ENCODE peak calls at places on chromosomes 11 and 22, in four cellular contexts. R, V, C and D are unnamed samples.

GRCh38 chr22:45263790-45264269 is 20.9 kb upstream of the UPK3A start:
- DNase-seq in R (peak), V (peak), C (peak), D (peak)

GRCh38 chr22:38834215-38834953 is 9.4 kb downstream of the NPTXR start:
- DNase-seq in R (no peak), V (no peak), C (no peak), D (no peak)

GRCh38 chr22:36285017-36285416 is 32.1 kb downstream of the APOL1 start:
- DNase-seq in R (no peak), V (no peak), C (no peak), D (no peak)

GRCh38 chr22:44340271-44341239 is 27.8 kb upstream of the SHISAL1 start:
- DNase-seq in R (no peak), V (no peak), C (no peak), D (no peak)

GRCh38 chr22:44535362-44536095 is 37.5 kb upstream of the RTL6 start:
- DNase-seq in R (no peak), V (no peak), C (no peak), D (no peak)

GRCh38 chr22:36860821-36861659 is at the start of gene NCF4:
- DNase-seq in R (no peak), V (no peak), C (no peak), D (no peak)

GRCh38 chr11:88051386-88051785 is 123.9 kb downstream of the RAB38 start:
- DNase-seq in R (no peak), V (no peak), C (peak), D (no peak)

GRCh38 chr22:36022162-36022561 is 6.5 kb downstream of the RBFOX2 start:
- DNase-seq in R (no peak), V (no peak), C (no peak), D (no peak)

GRCh38 chr11:46050065-46050464 is 71.2 kb downstream of the PHF21A start:
- DNase-seq in R (no peak), V (no peak), C (peak), D (peak)

GRCh38 chr22:28896611-28897010 is 13.2 kb downstream of the ZNRF3 start:
- DNase-seq in R (no peak), V (no peak), C (no peak), D (no peak)

GRCh38 chr11:117876341-117877119 is at the start of gene FXYD6:
- DNase-seq in R (peak), V (peak), C (no peak), D (no peak)

GRCh38 chr11:86244063-86244521 is 461 bp upstream of the EED start:
- DNase-seq in R (peak), V (peak), C (peak), D (peak)

GRCh38 chr11:19441752-19442553 is 201.2 kb upstream of the E2F8 start:
- DNase-seq in R (peak), V (peak), C (no peak), D (peak)

GRCh38 chr11:65429069-65429681 is 6.6 kb downstream of the NEAT1 start:
- DNase-seq in R (no peak), V (no peak), C (no peak), D (no peak)

GRCh38 chr11:61541568-61541967 is 33.0 kb downstream of the LRRC10B start:
- DNase-seq in R (peak), V (peak), C (no peak), D (peak)

GRCh38 chr11:57474751-57475115 is 14.4 kb downstream of the RTN4RL2 start:
- DNase-seq in R (no peak), V (peak), C (no peak), D (no peak)

GRCh38 chr22:35538801-35539321 is 1.8 kb upstream of the RASD2 start:
- DNase-seq in R (peak), V (peak), C (no peak), D (peak)

GRCh38 chr22:21446128-21446826 is 20.9 kb upstream of the TMEM191C start:
- DNase-seq in R (no peak), V (no peak), C (no peak), D (no peak)

GRCh38 chr11:125064070-125064469 is 965 bp downstream of the SLC37A2 start:
- DNase-seq in R (no peak), V (no peak), C (no peak), D (no peak)

GRCh38 chr11:44930588-44931302 is 19.9 kb downstream of the TP53I11 start:
- DNase-seq in R (no peak), V (no peak), C (no peak), D (no peak)

GRCh38 chr11:17443423-17443822 is 33.2 kb downstream of the ABCC8 start:
- DNase-seq in R (no peak), V (no peak), C (no peak), D (no peak)

GRCh38 chr11:26862801-26863200 is 131.1 kb upstream of the FIBIN start:
- DNase-seq in R (no peak), V (no peak), C (no peak), D (no peak)

GRCh38 chr11:32838505-32839274 is 9.0 kb downstream of the PRRG4 start:
- DNase-seq in R (no peak), V (no peak), C (no peak), D (no peak)

GRCh38 chr11:111735262-111736116 is 30.7 kb downstream of the PPP2R1B start:
- DNase-seq in R (no peak), V (peak), C (no peak), D (no peak)

GRCh38 chr11:96052921-96053631 is 129.2 kb upstream of the MTMR2 start:
- DNase-seq in R (no peak), V (no peak), C (no peak), D (no peak)

GRCh38 chr11:9895016-9895415 is 231.1 kb downstream of the SWAP70 start:
- DNase-seq in R (no peak), V (no peak), C (no peak), D (no peak)

GRCh38 chr11:32870676-32871075 is 21.9 kb upstream of the QSER1 start:
- DNase-seq in R (peak), V (peak), C (no peak), D (no peak)

GRCh38 chr11:9893474-9893873 is 229.6 kb downstream of the SWAP70 start:
- DNase-seq in R (no peak), V (no peak), C (no peak), D (no peak)

GRCh38 chr22:19546680-19547079 is 22.5 kb upstream of the CLDN5 start:
- DNase-seq in R (no peak), V (no peak), C (no peak), D (no peak)

GRCh38 chr11:104792861-104793260 is 105.4 kb downstream of the CASP12 start:
- DNase-seq in R (no peak), V (no peak), C (no peak), D (no peak)

GRCh38 chr22:20247010-20247505 is 21.1 kb downstream of the RTN4R start:
- DNase-seq in R (peak), V (no peak), C (no peak), D (no peak)

GRCh38 chr11:76837696-76838421 is 22.9 kb upstream of the ACER3 start:
- DNase-seq in R (no peak), V (no peak), C (no peak), D (no peak)

GRCh38 chr11:3152471-3153110 is 12.5 kb downstream of the OSBPL5 start:
- DNase-seq in R (no peak), V (no peak), C (no peak), D (no peak)

GRCh38 chr11:103484545-103484944 is 375.3 kb downstream of the DYNC2H1 start:
- DNase-seq in R (no peak), V (no peak), C (no peak), D (no peak)

GRCh38 chr11:113001709-113002108 is 40.5 kb downstream of the NCAM1 start:
- DNase-seq in R (no peak), V (no peak), C (no peak), D (no peak)

GRCh38 chr11:3223932-3224729 is 5.5 kb upstream of the MRGPRG start:
- DNase-seq in R (peak), V (peak), C (no peak), D (no peak)

GRCh38 chr22:45866398-45867117 is 110.4 kb downstream of the WNT7B start:
- DNase-seq in R (no peak), V (peak), C (no peak), D (no peak)

GRCh38 chr11:59610289-59610688 is 5.3 kb downstream of the OSBP start:
- DNase-seq in R (no peak), V (no peak), C (no peak), D (no peak)

GRCh38 chr11:113034591-113034990 is 73.4 kb downstream of the NCAM1 start:
- DNase-seq in R (no peak), V (no peak), C (no peak), D (no peak)

GRCh38 chr11:122803306-122803705 is 35.0 kb upstream of the CRTAM start:
- DNase-seq in R (no peak), V (no peak), C (no peak), D (no peak)

GRCh38 chr11:122802876-122803275 is 35.4 kb upstream of the CRTAM start:
- DNase-seq in R (no peak), V (no peak), C (no peak), D (no peak)

GRCh38 chr11:122803716-122804115 is 34.6 kb upstream of the CRTAM start:
- DNase-seq in R (no peak), V (no peak), C (no peak), D (no peak)

GRCh38 chr11:122804796-122805195 is 33.5 kb upstream of the CRTAM start:
- DNase-seq in R (no peak), V (no peak), C (no peak), D (no peak)

DNA sequence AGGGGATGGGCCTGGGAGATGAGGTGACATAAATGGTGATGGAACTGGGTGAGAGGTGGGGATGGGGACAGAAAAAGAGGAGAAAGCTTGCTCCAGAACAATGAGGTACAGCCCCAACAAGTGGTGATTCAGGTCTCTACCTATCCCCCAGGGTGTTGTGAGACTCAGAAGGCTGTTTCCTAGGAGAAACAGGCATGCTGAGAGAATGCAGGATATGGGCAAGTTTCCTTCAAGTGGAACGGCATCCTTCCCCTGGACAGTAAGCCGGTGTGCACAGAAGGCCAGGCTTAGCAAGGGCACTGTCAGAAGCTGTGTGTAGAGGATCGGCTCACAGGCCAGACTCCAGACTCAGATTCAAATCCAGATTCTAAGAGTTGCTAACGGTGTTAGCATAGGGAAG is 34.1 kb upstream of the CRTAM start:
- DNase-seq in R (no peak), V (no peak), C (no peak), D (no peak)
- TF ChIP-seq ELF1 in R (no peak), V (no peak), C (no peak), D (no peak)

GRCh38 chr11:110095554-110095953 is 2.4 kb downstream of the ZC3H12C start:
- DNase-seq in R (no peak), V (no peak), C (no peak), D (peak)

GRCh38 chr11:110094298-110095073 is 1.3 kb downstream of the ZC3H12C start:
- DNase-seq in R (no peak), V (no peak), C (no peak), D (no peak)

GRCh38 chr11:110092577-110093406 is at the start of gene ZC3H12C:
- DNase-seq in R (peak), V (peak), C (peak), D (peak)

GRCh38 chr11:110091995-110092576 is 1.1 kb upstream of the ZC3H12C start:
- DNase-seq in R (no peak), V (no peak), C (peak), D (peak)

GRCh38 chr11:110093407-110094297 is 460 bp downstream of the ZC3H12C start:
- DNase-seq in R (peak), V (peak), C (peak), D (peak)
- TF ChIP-seq ELF1 in R (no peak), V (no peak), C (no peak), D (no peak)

GRCh38 chr11:70423523-70424505 is 25.5 kb downstream of the CTTN start:
- DNase-seq in R (peak), V (no peak), C (peak), D (no peak)
- TF ChIP-seq ELF1 in R (no peak), V (no peak), C (no peak), D (no peak)

GRCh38 chr22:40057652-40058051 is 62.9 kb downstream of the FAM83F start:
- DNase-seq in R (no peak), V (no peak), C (no peak), D (no peak)

GRCh38 chr22:40055143-40055926 is 60.6 kb downstream of the FAM83F start:
- DNase-seq in R (peak), V (no peak), C (no peak), D (no peak)

GRCh38 chr22:40054486-40054885 is 59.7 kb downstream of the FAM83F start:
- DNase-seq in R (no peak), V (no peak), C (no peak), D (no peak)

GRCh38 chr22:40056163-40056958 is 61.6 kb downstream of the FAM83F start:
- DNase-seq in R (no peak), V (no peak), C (no peak), D (no peak)

GRCh38 chr22:40058265-40058664 is 63.5 kb downstream of the FAM83F start:
- DNase-seq in R (no peak), V (no peak), C (no peak), D (no peak)
- TF ChIP-seq ELF1 in R (no peak), V (no peak), C (no peak), D (no peak)

GRCh38 chr22:49845666-49846459 is 7.8 kb upstream of the ZBED4 start:
- DNase-seq in R (no peak), V (no peak), C (no peak), D (no peak)
- TF ChIP-seq ELF1 in R (no peak), V (no peak), C (no peak), D (no peak)

GRCh38 chr11:73265853-73266643 is 6.1 kb upstream of the P2RY6 start:
- DNase-seq in R (no peak), V (no peak), C (no peak), D (no peak)
- TF ChIP-seq ELF1 in R (no peak), V (no peak), C (no peak), D (no peak)

GRCh38 chr11:118917488-118918127 is 8.1 kb downstream of the BCL9L start:
- DNase-seq in R (no peak), V (no peak), C (peak), D (no peak)
- TF ChIP-seq ELF1 in R (no peak), V (no peak), C (peak), D (no peak)

GRCh38 chr11:36361901-36362391 is 65.9 kb downstream of the PRR5L start:
- DNase-seq in R (no peak), V (no peak), C (no peak), D (no peak)
- TF ChIP-seq ELF1 in R (no peak), V (no peak), C (no peak), D (no peak)

DNA sequence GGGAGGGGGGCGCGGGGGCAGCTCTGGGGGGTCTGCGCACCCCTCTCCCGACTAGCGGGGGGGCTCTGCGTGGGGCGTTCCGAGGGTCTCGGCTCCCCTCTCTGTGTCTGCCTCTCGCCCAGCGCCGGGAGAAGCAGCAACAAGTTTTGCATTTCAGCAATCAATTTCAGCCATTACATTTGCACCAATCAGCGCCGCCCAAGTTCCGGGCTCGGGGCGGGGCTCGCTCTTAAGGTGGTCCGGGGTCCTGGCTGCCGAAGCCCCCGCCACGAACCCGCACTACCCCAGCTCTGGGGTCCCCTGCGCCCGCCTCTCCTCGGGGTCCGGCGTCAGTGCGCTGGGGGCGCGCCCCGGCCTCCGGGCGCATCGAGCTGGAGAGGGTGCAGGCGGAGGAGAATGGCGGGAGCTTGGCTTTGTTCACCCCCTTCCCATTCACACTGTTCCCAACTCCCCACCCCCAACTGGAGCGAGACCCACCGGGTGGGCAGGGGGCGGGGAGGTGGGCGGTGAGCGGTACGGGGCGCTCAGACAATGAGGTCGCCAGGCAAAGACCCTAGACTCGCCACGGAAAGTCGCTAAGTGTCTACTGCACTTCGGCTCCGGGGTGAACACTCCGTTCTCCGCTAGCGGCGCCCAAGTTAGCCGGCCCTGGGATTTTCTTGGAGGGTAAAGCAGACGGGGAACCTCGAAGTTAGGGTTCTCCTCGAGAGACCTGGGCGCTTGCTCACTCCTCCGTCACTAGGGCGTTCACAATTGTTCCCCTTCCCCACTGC is at the start of gene MN1:
- DNase-seq in R (no peak), V (peak), C (no peak), D (no peak)
- TF ChIP-seq ELF1 in R (no peak), V (no peak), C (no peak), D (no peak)

DNA sequence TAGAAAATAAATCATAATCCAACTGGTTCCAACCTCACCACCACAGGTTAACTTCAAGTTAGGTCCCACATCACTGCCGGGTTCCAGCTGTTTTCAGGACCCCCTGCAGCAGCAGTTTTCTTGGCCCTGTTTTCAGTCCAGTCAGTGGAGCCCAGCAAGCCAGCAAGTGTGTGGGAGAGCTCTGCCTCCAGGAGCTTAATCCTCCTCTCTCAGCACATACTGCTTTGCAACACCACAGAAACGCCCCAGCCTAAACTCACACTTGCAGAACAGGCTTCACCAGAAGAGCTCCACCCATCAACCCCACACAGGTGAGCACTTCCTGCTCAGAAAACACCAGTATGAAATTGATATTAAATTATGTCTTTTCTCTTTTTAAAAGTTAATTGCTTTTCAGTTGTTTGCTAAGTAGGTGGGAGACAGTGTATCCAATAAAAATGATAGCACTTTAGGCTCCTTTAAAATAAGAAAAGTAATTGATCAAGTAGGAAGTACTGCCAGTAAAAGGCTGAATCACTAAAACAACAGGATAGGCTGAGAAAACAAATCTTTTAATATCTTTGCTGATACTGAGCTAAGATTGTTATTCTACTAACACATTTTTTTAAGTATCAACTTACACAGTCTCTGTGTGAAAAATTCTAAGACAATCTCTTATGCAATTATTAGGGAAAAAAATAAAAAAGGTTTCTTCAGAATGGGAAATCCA is 81.5 kb upstream of the TP53AIP1 start:
- DNase-seq in R (no peak), V (no peak), C (no peak), D (peak)
- TF ChIP-seq ELF1 in R (no peak), V (no peak), C (no peak), D (peak)